ENCODE peak calls at places on chromosomes 3 and 15, in four cellular contexts. W, F, L and Q are unnamed samples. For H3K9me3, the result is how much of the 10 kb centered on the place peaks cover.

GRCh38 chr15:35379972-35380371 is 166.0 kb downstream of the DPH6 start:
- DNase-seq in W (no peak), F (no peak), L (no peak), Q (no peak)

GRCh38 chr3:45273681-45274515 is 47.8 kb upstream of the TMEM158 start:
- DNase-seq in W (no peak), F (peak), L (no peak), Q (no peak)

GRCh38 chr3:38235466-38235865 is 30.1 kb upstream of the SLC22A13 start:
- DNase-seq in W (no peak), F (no peak), L (no peak), Q (no peak)

GRCh38 chr3:129432671-129433070 is 4.2 kb upstream of the EFCAB12 start:
- DNase-seq in W (no peak), F (no peak), L (no peak), Q (no peak)

GRCh38 chr15:52349062-52349700 is 53.6 kb upstream of the MYO5C start:
- DNase-seq in W (peak), F (peak), L (no peak), Q (no peak)

GRCh38 chr3:114451561-114452018 is 157.8 kb downstream of the TIGIT start:
- DNase-seq in W (no peak), F (peak), L (peak), Q (no peak)

GRCh38 chr15:39685999-39686613 is 96.5 kb downstream of the FSIP1 start:
- DNase-seq in W (peak), F (peak), L (no peak), Q (no peak)

GRCh38 chr3:10419637-10420232 is 85.7 kb downstream of the ATP2B2 start:
- DNase-seq in W (no peak), F (peak), L (no peak), Q (no peak)

GRCh38 chr15:85579011-85579701 is 198.8 kb downstream of the AKAP13 start:
- DNase-seq in W (no peak), F (no peak), L (peak), Q (no peak)

GRCh38 chr3:178421069-178421468 is 115.2 kb upstream of the KCNMB2 start:
- DNase-seq in W (no peak), F (no peak), L (no peak), Q (no peak)

GRCh38 chr3:184993394-184993793 is 159.5 kb downstream of the C3orf70 start:
- DNase-seq in W (no peak), F (no peak), L (no peak), Q (no peak)

GRCh38 chr3:172606021-172606420 is 82.8 kb upstream of the TNFSF10 start:
- DNase-seq in W (no peak), F (peak), L (no peak), Q (no peak)

GRCh38 chr15:75928680-75929608 is 25.3 kb downstream of the FBXO22 start:
- DNase-seq in W (peak), F (peak), L (no peak), Q (no peak)

GRCh38 chr15:55741592-55742497 is 1.1 kb downstream of the PRTG start:
- DNase-seq in W (peak), F (no peak), L (no peak), Q (no peak)

GRCh38 chr3:169430687-169431404 is 232.7 kb downstream of the MECOM start:
- DNase-seq in W (no peak), F (peak), L (no peak), Q (no peak)

GRCh38 chr3:30170681-30171438 is 435.5 kb upstream of the TGFBR2 start:
- DNase-seq in W (no peak), F (no peak), L (no peak), Q (no peak)

GRCh38 chr15:40493089-40493840 is 22.5 kb downstream of the CHST14 start:
- DNase-seq in W (no peak), F (no peak), L (no peak), Q (no peak)

GRCh38 chr3:45653205-45653604 is 36.0 kb upstream of the SACM1L start:
- DNase-seq in W (no peak), F (no peak), L (no peak), Q (no peak)

GRCh38 chr15:55909036-55909811 is 84.2 kb downstream of the NEDD4 start:
- DNase-seq in W (no peak), F (peak), L (no peak), Q (no peak)

GRCh38 chr3:8421711-8422110 is 79.9 kb upstream of the LMCD1 start:
- DNase-seq in W (no peak), F (no peak), L (no peak), Q (no peak)

GRCh38 chr3:33146791-33147445 is 33.1 kb downstream of the CRTAP start:
- DNase-seq in W (no peak), F (peak), L (no peak), Q (no peak)

GRCh38 chr3:28677581-28677980 is 329.0 kb upstream of the AZI2 start:
- DNase-seq in W (no peak), F (no peak), L (no peak), Q (no peak)

GRCh38 chr3:154243353-154243752 is 80.9 kb downstream of the DHX36 start:
- DNase-seq in W (no peak), F (peak), L (no peak), Q (no peak)

GRCh38 chr3:463793-464192 is 267.2 kb downstream of the CHL1 start:
- DNase-seq in W (no peak), F (no peak), L (no peak), Q (no peak)

GRCh38 chr3:142586803-142587406 is 8.4 kb upstream of the ATR start:
- DNase-seq in W (peak), F (peak), L (no peak), Q (no peak)

GRCh38 chr15:100710744-100711478 is 108.5 kb downstream of the ASB7 start:
- DNase-seq in W (no peak), F (no peak), L (no peak), Q (no peak)

GRCh38 chr3:52313774-52314188 is 2.3 kb upstream of the DNAH1 start:
- DNase-seq in W (no peak), F (peak), L (no peak), Q (no peak)

GRCh38 chr3:194301730-194302129 is 49.4 kb downstream of the CPN2 start:
- DNase-seq in W (peak), F (no peak), L (no peak), Q (no peak)

GRCh38 chr15:50857763-50858162 is 50.7 kb upstream of the AP4E1 start:
- DNase-seq in W (no peak), F (no peak), L (no peak), Q (no peak)

GRCh38 chr3:17955411-17955810 is 213.0 kb upstream of the TBC1D5 start:
- DNase-seq in W (no peak), F (no peak), L (no peak), Q (no peak)

GRCh38 chr3:105970283-105970682 is 101.5 kb upstream of the CBLB start:
- DNase-seq in W (no peak), F (peak), L (no peak), Q (no peak)

GRCh38 chr3:32975891-32976290 is 24.4 kb downstream of the CCR4 start:
- DNase-seq in W (no peak), F (no peak), L (no peak), Q (no peak)

GRCh38 chr3:31699309-31699953 is 166.7 kb downstream of the STT3B start:
- DNase-seq in W (no peak), F (no peak), L (no peak), Q (no peak)

GRCh38 chr15:75327005-75327404 is 8.9 kb upstream of the COMMD4 start:
- DNase-seq in W (no peak), F (no peak), L (no peak), Q (no peak)

GRCh38 chr3:128665362-128666021 is 14.9 kb upstream of the RPN1 start:
- DNase-seq in W (no peak), F (no peak), L (no peak), Q (no peak)

DNA sequence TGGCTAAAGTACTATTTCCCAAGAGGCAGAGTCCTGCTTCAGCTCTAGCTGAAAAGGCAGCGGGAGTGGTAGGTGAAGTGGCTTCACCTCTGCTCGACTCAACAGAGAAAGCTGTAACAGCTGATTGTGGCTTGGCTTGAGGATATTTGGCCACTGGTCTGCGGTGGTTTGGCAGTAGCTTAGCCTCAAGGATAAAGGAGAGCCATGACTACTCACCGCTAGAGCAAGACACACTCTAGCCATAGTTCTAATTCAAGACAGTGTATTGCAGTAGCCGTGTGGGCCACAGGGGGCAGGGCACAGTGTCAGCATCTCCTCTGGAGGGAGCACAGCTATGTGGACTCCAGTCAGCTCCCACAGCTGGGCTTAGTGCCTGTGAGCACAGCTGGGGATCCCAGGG is 23.5 kb downstream of the TPRG1 start:
- DNase-seq in W (no peak), F (no peak), L (no peak), Q (no peak)
- H3K9me3 ChIP-seq in W (under half), F (under half), L (under half), Q (under half)

DNA sequence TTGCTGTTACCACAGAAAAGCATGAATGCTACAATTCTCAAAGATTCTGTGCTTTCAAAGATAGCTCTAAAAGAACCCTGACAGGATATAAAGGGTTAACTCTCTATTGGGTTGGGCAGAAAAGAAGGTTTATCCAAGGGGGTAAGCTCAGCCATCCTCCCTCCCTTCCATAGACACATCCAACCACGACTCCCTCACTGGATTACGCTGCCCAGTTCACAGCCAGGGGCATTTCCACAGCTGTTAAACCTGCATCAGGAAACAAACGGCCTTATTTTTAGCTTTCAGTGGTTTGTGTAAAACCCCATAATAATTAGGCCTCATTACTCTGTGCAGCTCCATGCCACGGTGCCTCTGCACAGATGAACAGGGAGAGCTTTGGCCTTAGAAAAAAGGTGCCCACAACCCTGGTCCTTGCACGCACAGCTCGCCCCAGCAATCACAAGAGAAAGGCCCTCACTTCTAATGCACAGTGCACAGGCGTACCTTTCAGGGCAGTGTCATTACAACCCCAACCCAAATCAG is 110.6 kb downstream of the GABRB3 start:
- DNase-seq in W (no peak), F (no peak), L (no peak), Q (no peak)
- H3K9me3 ChIP-seq in W (under half), F (under half), L (under half), Q (under half)

GRCh38 chr3:48269592-48269991 is 28.7 kb downstream of the ZNF589 start:
- DNase-seq in W (no peak), F (no peak), L (no peak), Q (no peak)

GRCh38 chr3:48267782-48268181 is 26.9 kb downstream of the ZNF589 start:
- DNase-seq in W (no peak), F (no peak), L (no peak), Q (no peak)

GRCh38 chr3:48268936-48269551 is 28.1 kb downstream of the ZNF589 start:
- DNase-seq in W (no peak), F (no peak), L (no peak), Q (no peak)

GRCh38 chr3:48270306-48270705 is 29.4 kb downstream of the ZNF589 start:
- DNase-seq in W (no peak), F (no peak), L (no peak), Q (no peak)

DNA sequence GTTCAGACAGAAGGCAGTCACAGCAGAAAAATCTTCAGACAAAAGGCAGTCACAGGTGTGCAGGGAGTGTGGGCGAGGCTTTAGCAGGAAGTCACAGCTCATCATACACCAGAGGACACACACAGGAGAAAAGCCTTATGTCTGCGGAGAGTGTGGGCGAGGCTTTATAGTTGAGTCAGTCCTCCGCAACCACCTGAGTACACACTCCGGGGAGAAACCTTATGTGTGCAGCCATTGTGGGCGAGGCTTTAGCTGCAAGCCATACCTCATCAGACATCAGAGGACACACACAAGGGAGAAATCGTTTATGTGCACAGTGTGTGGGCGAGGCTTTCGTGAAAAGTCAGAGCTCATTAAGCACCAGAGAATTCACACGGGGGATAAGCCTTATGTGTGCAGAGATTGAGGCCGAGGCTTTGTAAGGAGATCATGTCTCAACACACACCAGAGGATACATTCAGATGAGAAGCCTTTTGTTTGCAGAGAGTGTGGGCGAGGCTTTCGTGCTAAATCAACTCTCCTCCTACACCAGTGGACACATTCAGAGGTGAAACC is 27.6 kb downstream of the ZNF589 start:
- DNase-seq in W (no peak), F (no peak), L (no peak), Q (peak)
- H3K9me3 ChIP-seq in W (under half), F (under half), L (under half), Q (under half)

DNA sequence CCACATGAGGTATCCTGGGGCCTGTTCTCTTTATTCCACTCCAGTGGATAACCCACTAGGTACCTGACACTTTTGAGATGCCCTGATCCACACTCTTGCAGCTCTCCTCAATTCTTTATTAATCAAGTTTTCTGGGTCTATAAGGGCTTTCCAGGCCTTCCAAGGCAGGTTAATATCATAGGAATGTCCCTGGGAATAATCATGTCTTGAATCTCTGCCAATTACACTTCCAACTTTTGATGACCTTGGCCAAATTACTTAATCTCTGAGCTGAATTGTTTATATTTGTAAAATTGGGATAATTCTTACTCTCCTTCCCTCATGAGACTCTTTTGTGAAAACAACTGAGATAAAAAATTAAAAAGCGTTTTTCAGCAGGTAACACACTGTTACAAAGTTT is 881.7 kb downstream of the MCTP2 start:
- DNase-seq in W (no peak), F (no peak), L (no peak), Q (no peak)
- H3K9me3 ChIP-seq in W (under half), F (under half), L (under half), Q (under half)

GRCh38 chr3:118036215-118036614 is 998.4 kb downstream of the IGSF11 start:
- DNase-seq in W (no peak), F (no peak), L (no peak), Q (no peak)
- H3K9me3 ChIP-seq in W (under half), F (under half), L (under half), Q (under half)

GRCh38 chr15:25188551-25189101 is 233.8 kb downstream of the SNRPN start:
- DNase-seq in W (no peak), F (no peak), L (no peak), Q (no peak)
- H3K9me3 ChIP-seq in W (under half), F (half or more), L (under half), Q (under half)

GRCh38 chr3:43014990-43015389 is 35.9 kb downstream of the GASK1A start:
- DNase-seq in W (no peak), F (no peak), L (no peak), Q (no peak)

GRCh38 chr3:43013256-43013655 is 34.1 kb downstream of the GASK1A start:
- DNase-seq in W (no peak), F (no peak), L (no peak), Q (no peak)

GRCh38 chr3:43014216-43014615 is 35.1 kb downstream of the GASK1A start:
- DNase-seq in W (no peak), F (no peak), L (no peak), Q (no peak)

GRCh38 chr3:43012189-43012588 is 33.1 kb downstream of the GASK1A start:
- DNase-seq in W (no peak), F (no peak), L (no peak), Q (no peak)

GRCh38 chr3:43013743-43014155 is 34.6 kb downstream of the GASK1A start:
- DNase-seq in W (no peak), F (no peak), L (no peak), Q (no peak)
- H3K9me3 ChIP-seq in W (under half), F (under half), L (under half), Q (under half)